ENCODE peak calls at places on chromosomes 4 and X, in six cellular contexts. X, N, B, P, Q and L are unnamed samples.

GRCh38 chr4:71377561-71377960 is 38.7 kb downstream of the SLC4A4 start:
- DNase-seq in N (no peak), P (no peak), B (no peak), X (no peak), Q (no peak), L (no peak)

GRCh38 chrX:15854080-15854655 is 445 bp downstream of the AP1S2 start:
- DNase-seq in B (peak), P (peak), N (peak), Q (peak), X (peak), L (peak)

GRCh38 chrX:111445485-111445884 is 33.5 kb upstream of the DCX start:
- DNase-seq in Q (no peak), P (peak), X (no peak), B (no peak), N (no peak), L (peak)

GRCh38 chrX:43165343-43165920 is 387.5 kb upstream of the PPP1R2C start:
- DNase-seq in P (no peak), X (no peak), N (no peak), Q (peak), B (no peak), L (no peak)

GRCh38 chrX:122625239-122625638 is 558.8 kb upstream of the GRIA3 start:
- DNase-seq in Q (no peak), B (no peak), N (no peak), X (no peak), P (no peak), L (no peak)

GRCh38 chrX:128518508-128518907 is 466.3 kb upstream of the ACTRT1 start:
- DNase-seq in B (no peak), Q (no peak), N (no peak), P (no peak), X (no peak), L (peak)

GRCh38 chr4:94507708-94508107 is 56.0 kb downstream of the PDLIM5 start:
- DNase-seq in Q (no peak), N (no peak), P (no peak), B (no peak), X (no peak), L (no peak)

GRCh38 chr4:2643555-2643954 is 107.1 kb downstream of the FAM193A start:
- DNase-seq in P (no peak), Q (no peak), N (no peak), X (no peak), B (no peak), L (no peak)

GRCh38 chr4:83629945-83630684 is 94.2 kb downstream of the GPAT3 start:
- DNase-seq in X (no peak), B (no peak), Q (no peak), N (no peak), P (no peak), L (no peak)

GRCh38 chrX:132119283-132119682 is 8.5 kb downstream of the FRMD7 start:
- DNase-seq in P (no peak), N (no peak), X (no peak), B (no peak), Q (no peak), L (no peak)

GRCh38 chr4:107183155-107183774 is 147.2 kb upstream of the DKK2 start:
- DNase-seq in B (no peak), N (peak), Q (no peak), X (no peak), P (no peak), L (peak)

GRCh38 chrX:69073241-69073640 is 92.0 kb downstream of the PJA1 start:
- DNase-seq in P (no peak), N (no peak), B (no peak), X (no peak), Q (no peak), L (no peak)

GRCh38 chr4:109691411-109691920 is 11.8 kb downstream of the CASP6 start:
- DNase-seq in Q (no peak), N (no peak), X (no peak), B (no peak), P (no peak), L (no peak)

GRCh38 chr4:109434793-109435080 is 1.1 kb downstream of the SEC24B start:
- DNase-seq in N (no peak), Q (no peak), B (no peak), P (no peak), X (no peak), L (no peak)

GRCh38 chr4:156347412-156348075 is 393.9 kb upstream of the CTSO start:
- DNase-seq in N (no peak), P (no peak), Q (no peak), B (no peak), X (no peak), L (no peak)

GRCh38 chr4:82745173-82745842 is 53.3 kb downstream of the SCD5 start:
- DNase-seq in B (no peak), N (no peak), Q (no peak), P (no peak), X (no peak), L (no peak)

GRCh38 chrX:56783450-56783831 is 54.4 kb downstream of the NBDY start:
- DNase-seq in N (no peak), Q (peak), X (no peak), P (no peak), B (no peak), L (peak)

GRCh38 chrX:39427492-39428289 is 626.4 kb downstream of the MID1IP1 start:
- DNase-seq in X (no peak), Q (peak), N (no peak), P (no peak), B (peak), L (no peak)